ENCODE peak calls at places on chromosomes 4 and X, in eight cellular contexts. O is astrocyte of the hippocampus, J is endothelial cell, P is NCI-H1436, S is GM23248, N is MV-4-11, M is GM20000, E is Karpas-422. X is an unnamed sample.

GRCh38 chrX:34875204-34875603 is 67.4 kb upstream of the FAM47B start:
- DNase-seq in E (no peak), J (no peak), O (peak; percentile 39), P (no peak), S (peak; percentile 61), M (no peak), N (no peak), X (no peak)

GRCh38 chrX:39507617-39508299 is 590.0 kb downstream of the BCOR start:
- DNase-seq in E (no peak), J (no peak), M (no peak), S (no peak), O (no peak), P (no peak), N (no peak), X (no peak)

GRCh38 chr4:105149771-105150170 is 3.1 kb downstream of the TET2 start:
- DNase-seq in M (no peak), P (no peak), N (peak; percentile 41), O (no peak), J (no peak), S (no peak), E (no peak), X (no peak)

GRCh38 chrX:63746715-63747114 is 38.3 kb downstream of the ARHGEF9 start:
- DNase-seq in J (no peak), P (no peak), O (no peak), S (no peak), E (no peak), N (no peak), M (no peak), X (no peak)

GRCh38 chrX:104435249-104435648 is 130.8 kb upstream of the IL1RAPL2 start:
- DNase-seq in S (no peak), E (no peak), N (no peak), P (no peak), O (no peak), J (no peak), M (no peak), X (no peak)

GRCh38 chrX:129932792-129933321 is 26.9 kb downstream of the UTP14A start:
- DNase-seq in J (peak; percentile 20), M (no peak), N (no peak), E (no peak), O (no peak), S (peak; percentile 48), P (no peak), X (no peak)

GRCh38 chr4:20773144-20773997 is 73.1 kb downstream of the PACRGL start:
- DNase-seq in S (peak; percentile 82), P (peak; percentile 1), N (peak; percentile 10), J (peak; percentile 69), M (peak; percentile 41), E (peak; percentile 77), O (peak; percentile 84), X (no peak)

GRCh38 chr4:9920029-9920428 is 101.3 kb downstream of the SLC2A9 start:
- DNase-seq in M (no peak), E (no peak), J (no peak), O (no peak), N (no peak), S (no peak), P (no peak), X (no peak)

GRCh38 chr4:120808475-120809141 is 113.9 kb downstream of the PRDM5 start:
- DNase-seq in M (no peak), S (no peak), P (no peak), N (no peak), E (no peak), J (no peak), O (no peak), X (no peak)

GRCh38 chrX:45758738-45759397 is 558.2 kb upstream of the DIPK2B start:
- DNase-seq in J (no peak), P (no peak), M (no peak), N (peak; percentile 68), S (peak; percentile 59), O (peak; percentile 31), E (no peak), X (no peak)

GRCh38 chr4:183686461-183686860 is 27.4 kb downstream of the TRAPPC11 start:
- DNase-seq in P (no peak), O (no peak), M (no peak), E (no peak), S (no peak), N (no peak), J (no peak), X (no peak)

GRCh38 chr4:68368566-68369473 is 18.9 kb upstream of the YTHDC1 start:
- DNase-seq in N (peak; percentile 63), E (no peak), P (no peak), M (no peak), S (peak; percentile 91), J (no peak), O (peak; percentile 78), X (no peak)

GRCh38 chrX:104922206-104922621 is 298.3 kb downstream of the TEX13A start:
- DNase-seq in M (peak; percentile 51), N (peak; percentile 56), S (peak; percentile 66), J (peak; percentile 69), P (peak; percentile 61), O (peak; percentile 73), E (peak; percentile 92), X (peak; percentile 5)

GRCh38 chr4:88737304-88738015 is 39.8 kb upstream of the NAP1L5 start:
- DNase-seq in S (no peak), N (no peak), E (no peak), P (no peak), J (no peak), O (peak; percentile 42), M (peak; percentile 50), X (no peak)

GRCh38 chr4:80058740-80059139 is 14.3 kb downstream of the ANTXR2 start:
- DNase-seq in O (no peak), J (no peak), S (peak; percentile 52), M (peak; percentile 74), E (peak; percentile 55), P (no peak), N (peak; percentile 98), X (no peak)

GRCh38 chr4:99210789-99211188 is 8.3 kb downstream of the ADH6 start:
- DNase-seq in E (no peak), O (no peak), S (no peak), J (no peak), P (no peak), M (no peak), N (no peak), X (no peak)

GRCh38 chrX:87702795-87703194 is 185.2 kb downstream of the KLHL4 start:
- DNase-seq in N (no peak), E (no peak), S (no peak), O (peak; percentile 3), J (no peak), M (no peak), P (no peak), X (no peak)

GRCh38 chr4:166198516-166198915 is 325.5 kb downstream of the TLL1 start:
- DNase-seq in J (no peak), E (no peak), S (no peak), O (no peak), N (no peak), P (no peak), M (no peak), X (no peak)

GRCh38 chr4:112700679-112701078 is 63.7 kb downstream of the LARP7 start:
- DNase-seq in S (no peak), N (no peak), P (no peak), O (no peak), M (no peak), E (no peak), J (no peak), X (no peak)

GRCh38 chr4:35926753-35927152 is 317.6 kb downstream of the ARAP2 start:
- DNase-seq in O (no peak), J (no peak), S (no peak), N (no peak), E (no peak), P (no peak), M (no peak), X (no peak)

GRCh38 chrX:9147086-9147485 is 113.2 kb upstream of the FAM9B start:
- DNase-seq in P (no peak), O (no peak), M (no peak), E (no peak), S (no peak), N (no peak), J (no peak), X (no peak)

GRCh38 chr4:15690020-15690809 is 8.6 kb downstream of the FAM200B start:
- DNase-seq in M (no peak), O (peak; percentile 93), S (peak; percentile 92), J (no peak), P (no peak), N (peak; percentile 81), E (no peak), X (no peak)

GRCh38 chrX:106894392-106894909 is 8.7 kb downstream of the RIPPLY1 start:
- DNase-seq in S (peak; percentile 79), N (peak; percentile 11), O (peak; percentile 82), J (peak; percentile 59), P (peak; percentile 84), M (peak; percentile 16), E (peak; percentile 89), X (no peak)

GRCh38 chrX:1581132-1581531 is 10.3 kb upstream of the AKAP17A start:
- DNase-seq in E (peak; percentile 96), M (peak; percentile 63), O (peak; percentile 26), N (peak; percentile 75), J (no peak), P (peak; percentile 6), S (peak; percentile 48), X (no peak)

GRCh38 chr4:138267835-138268234 is 25.7 kb upstream of the SLC7A11 start:
- DNase-seq in J (no peak), S (no peak), P (no peak), E (no peak), M (no peak), O (no peak), N (no peak), X (no peak)

GRCh38 chr4:157128395-157128794 is 52.4 kb downstream of the GLRB start:
- DNase-seq in E (no peak), J (no peak), S (peak; percentile 60), O (peak; percentile 66), M (no peak), P (no peak), N (no peak), X (no peak)

GRCh38 chr4:119471259-119471658 is 149.3 kb upstream of the FABP2 start:
- DNase-seq in O (no peak), P (no peak), S (no peak), M (no peak), N (peak; percentile 27), E (no peak), J (no peak), X (no peak)

GRCh38 chrX:140943513-140943912 is 58.9 kb upstream of the SPANXB1 start:
- DNase-seq in J (no peak), E (no peak), M (no peak), O (no peak), N (no peak), S (no peak), P (no peak), X (no peak)

GRCh38 chrX:8692886-8693285 is 39.1 kb downstream of the ANOS1 start:
- DNase-seq in E (no peak), J (no peak), O (peak; percentile 36), S (no peak), N (no peak), P (no peak), M (no peak), X (no peak)

GRCh38 chr4:139550724-139551429 is 5.1 kb downstream of the SETD7 start:
- DNase-seq in S (peak; percentile 41), N (no peak), E (no peak), J (no peak), M (no peak), P (no peak), O (peak; percentile 63), X (no peak)

GRCh38 chr4:89136525-89136924 is 25.2 kb downstream of the TIGD2 start:
- DNase-seq in M (no peak), P (no peak), E (no peak), S (peak; percentile 61), J (no peak), N (no peak), O (no peak), X (no peak)

GRCh38 chr4:128107766-128108165 is 46.7 kb downstream of the LARP1B start:
- DNase-seq in J (no peak), E (no peak), N (no peak), P (no peak), O (peak; percentile 50), S (peak; percentile 14), M (no peak), X (no peak)

GRCh38 chr4:124151031-124151430 is 561.5 kb downstream of the ANKRD50 start:
- DNase-seq in O (no peak), M (no peak), P (no peak), N (no peak), E (no peak), J (no peak), S (peak; percentile 26), X (no peak)

GRCh38 chrX:110428144-110428543 is 69.5 kb downstream of the RTL9 start:
- DNase-seq in P (no peak), N (no peak), M (no peak), E (no peak), S (no peak), J (no peak), O (peak; percentile 58), X (no peak)

X was measured in thoracic aorta.